ENCODE peak calls at places on chromosomes 3 and 15, in nine cellular contexts. W, F, S, U, H, E, D, B and N are unnamed samples.

GRCh38 chr15:52078197-52078875 is 34.2 kb downstream of the BCL2L10 start:
- DNase-seq in F (no peak), B (no peak), S (no peak), D (no peak), U (no peak), E (no peak), H (no peak), W (no peak), N (no peak)

GRCh38 chr3:134325106-134325705 is 49.0 kb downstream of the AMOTL2 start:
- DNase-seq in U (no peak), W (no peak), E (no peak), S (no peak), H (no peak), B (no peak), F (no peak), D (no peak), N (no peak)

GRCh38 chr15:58064119-58065010 is 1.1 kb downstream of the ALDH1A2 start:
- DNase-seq in B (no peak), S (peak; percentile 17), F (no peak), E (no peak), U (no peak), D (no peak), W (no peak), H (no peak), N (no peak)

GRCh38 chr15:78811124-78811824 is at the start of gene ADAMTS7:
- DNase-seq in F (no peak), U (peak; percentile 82), E (peak; percentile 63), B (peak; percentile 79), S (peak; percentile 16), D (peak; percentile 21), W (peak; percentile 6), H (no peak), N (peak; percentile 71)

GRCh38 chr3:138407236-138407907 is 27.0 kb upstream of the ESYT3 start:
- DNase-seq in E (no peak), D (no peak), H (no peak), U (no peak), S (no peak), F (no peak), W (no peak), B (no peak), N (no peak)

GRCh38 chr3:197748597-197749314 is 927 bp upstream of the FYTTD1 start:
- DNase-seq in B (peak; percentile 56), S (no peak), W (no peak), D (no peak), H (no peak), E (peak; percentile 21), U (no peak), F (no peak), N (peak; percentile 43)

GRCh38 chr3:16113704-16114103 is 60.8 kb upstream of the GALNT15 start:
- DNase-seq in F (no peak), H (no peak), S (no peak), U (no peak), B (peak; percentile 73), E (no peak), D (no peak), W (no peak), N (peak; percentile 91)

GRCh38 chr3:72820405-72820804 is 27.8 kb downstream of the SHQ1 start:
- DNase-seq in F (no peak), H (no peak), S (peak; percentile 20), W (peak; percentile 15), U (no peak), B (peak; percentile 52), E (no peak), D (no peak), N (peak; percentile 58)

GRCh38 chr3:48989796-48990635 is at the start of gene P4HTM:
- DNase-seq in D (peak; percentile 67), B (peak; percentile 96), S (peak; percentile 59), E (peak; percentile 31), W (peak; percentile 61), U (peak; percentile 84), F (peak; percentile 67), H (no peak), N (peak; percentile 93)

GRCh38 chr3:55167586-55168317 is 239.9 kb upstream of the LRTM1 start:
- DNase-seq in S (no peak), H (no peak), D (no peak), U (no peak), E (no peak), B (peak; percentile 94), F (no peak), W (no peak), N (peak; percentile 96)

GRCh38 chr3:49466047-49466446 is 4.0 kb upstream of the DAG1 start:
- DNase-seq in W (no peak), H (no peak), U (no peak), D (no peak), S (no peak), B (no peak), E (no peak), F (no peak), N (no peak)

GRCh38 chr15:75197062-75197630 is 4.5 kb upstream of the C15orf39 start:
- DNase-seq in W (no peak), S (no peak), F (no peak), U (no peak), H (no peak), D (no peak), B (no peak), E (no peak), N (no peak)

GRCh38 chr15:30990451-30991300 is 752 bp downstream of the MTMR10 start:
- DNase-seq in D (no peak), B (peak; percentile 40), E (peak; percentile 65), F (no peak), U (no peak), W (no peak), S (no peak), H (no peak), N (peak; percentile 22)

GRCh38 chr3:176512037-176512436 is 685.2 kb downstream of the TBL1XR1 start:
- DNase-seq in D (no peak), W (no peak), U (no peak), S (no peak), B (no peak), H (no peak), F (no peak), E (no peak), N (no peak)

GRCh38 chr3:4416961-4417360 is 50.1 kb downstream of the SUMF1 start:
- DNase-seq in H (no peak), U (no peak), B (peak; percentile 97), F (peak; percentile 80), E (no peak), S (no peak), D (no peak), W (no peak), N (peak; percentile 92)

GRCh38 chr3:123695152-123695551 is 110.3 kb upstream of the HACD2 start:
- DNase-seq in W (no peak), S (no peak), E (no peak), F (no peak), H (no peak), D (no peak), B (peak; percentile 40), U (no peak), N (no peak)

GRCh38 chr3:82000773-82001172 is 239.3 kb upstream of the GBE1 start:
- DNase-seq in D (no peak), E (no peak), F (no peak), U (no peak), W (no peak), B (no peak), H (no peak), S (peak; percentile 63), N (no peak)

GRCh38 chr15:101293122-101293521 is 1.9 kb downstream of the SNRPA1 start:
- DNase-seq in D (no peak), U (no peak), W (no peak), F (no peak), H (no peak), B (no peak), S (no peak), E (peak; percentile 45), N (no peak)

GRCh38 chr3:28476194-28476593 is 127.6 kb upstream of the AZI2 start:
- DNase-seq in B (peak; percentile 31), W (peak; percentile 11), E (peak; percentile 56), F (peak; percentile 9), S (peak; percentile 45), U (no peak), H (no peak), D (no peak), N (peak; percentile 57)

GRCh38 chr3:49703443-49703927 is 14.1 kb downstream of the RNF123 start:
- DNase-seq in U (peak; percentile 68), D (peak; percentile 46), H (no peak), E (peak; percentile 75), S (peak; percentile 55), F (no peak), W (peak; percentile 19), B (peak; percentile 70), N (peak; percentile 62)

GRCh38 chr3:128723477-128723876 is 2.5 kb upstream of the RAB7A start:
- DNase-seq in B (no peak), W (no peak), H (no peak), D (no peak), E (no peak), S (no peak), U (no peak), F (no peak), N (no peak)

GRCh38 chr3:48563382-48563918 is at the start of gene UCN2:
- DNase-seq in B (no peak), F (no peak), S (no peak), U (no peak), H (no peak), E (no peak), D (no peak), W (no peak), N (peak; percentile 21)

GRCh38 chr3:112446343-112446742 is 52.9 kb downstream of the BTLA start:
- DNase-seq in D (no peak), B (peak; percentile 1), W (no peak), U (no peak), H (no peak), E (no peak), F (no peak), S (no peak), N (no peak)

GRCh38 chr15:96746621-96747155 is 416.2 kb downstream of the NR2F2 start:
- DNase-seq in H (no peak), B (no peak), D (no peak), W (no peak), U (no peak), S (no peak), F (no peak), E (no peak), N (no peak)

GRCh38 chr3:125024817-125025216 is 31.0 kb downstream of the HEG1 start:
- DNase-seq in W (no peak), E (no peak), F (no peak), D (no peak), U (no peak), B (no peak), H (no peak), S (no peak), N (no peak)

GRCh38 chr3:138034918-138035317 is 25.0 kb downstream of the CLDN18 start:
- DNase-seq in W (no peak), S (no peak), B (no peak), D (no peak), E (no peak), H (no peak), U (no peak), F (no peak), N (no peak)

GRCh38 chr15:62067448-62068044 is 769 bp downstream of the C2CD4A start:
- DNase-seq in F (no peak), W (peak; percentile 36), U (peak; percentile 49), H (no peak), D (no peak), B (peak; percentile 30), E (no peak), S (peak; percentile 56), N (no peak)

GRCh38 chr3:15289661-15290060 is 42.7 kb downstream of the SH3BP5 start:
- DNase-seq in E (no peak), U (no peak), H (no peak), B (no peak), S (no peak), F (no peak), W (no peak), D (no peak), N (no peak)

GRCh38 chr15:80052597-80053304 is 6.7 kb upstream of the ZFAND6 start:
- DNase-seq in U (no peak), B (no peak), D (no peak), W (no peak), H (no peak), S (no peak), F (no peak), E (no peak), N (no peak)

GRCh38 chr3:188513662-188514328 is 359.8 kb downstream of the LPP start:
- DNase-seq in E (no peak), W (no peak), D (no peak), H (no peak), F (no peak), U (no peak), B (no peak), S (no peak), N (no peak)